ENCODE peak calls at places on chromosomes 1 and 21, in six cellular contexts. M, N, D, J, B and Y are unnamed samples.

GRCh38 chr1:40530735-40531380 is 579 bp upstream of the ZNF684 start:
- DNase-seq in B (peak), M (no peak), N (no peak), J (no peak), D (no peak), Y (no peak)

GRCh38 chr1:220786337-220787068 is at the start of gene MTARC1:
- DNase-seq in M (peak), D (peak), N (peak), J (peak), B (peak), Y (no peak)

GRCh38 chr1:171743014-171743870 is 1.4 kb upstream of the VAMP4 start:
- DNase-seq in N (peak), M (no peak), B (peak), D (no peak), J (no peak), Y (peak)

GRCh38 chr1:230827081-230827681 is 41.1 kb downstream of the C1orf198 start:
- DNase-seq in D (no peak), N (no peak), J (no peak), B (peak), M (no peak), Y (no peak)

GRCh38 chr21:44658913-44659595 is 1.3 kb downstream of the KRTAP12-3 start:
- DNase-seq in N (no peak), M (no peak), J (no peak), B (no peak), D (no peak), Y (no peak)

GRCh38 chr1:110134050-110134595 is 16.2 kb upstream of the SLC6A17 start:
- DNase-seq in D (no peak), M (no peak), N (no peak), B (no peak), J (no peak), Y (no peak)

GRCh38 chr1:86110451-86111129 is 46.0 kb downstream of the COL24A1 start:
- DNase-seq in D (no peak), B (no peak), J (no peak), N (no peak), M (no peak), Y (no peak)

GRCh38 chr1:53896673-53897229 is 2.8 kb downstream of the DIO1 start:
- DNase-seq in B (peak), M (no peak), J (no peak), N (peak), D (no peak), Y (peak)

GRCh38 chr1:198174297-198174696 is 17.5 kb downstream of the NEK7 start:
- DNase-seq in B (no peak), D (no peak), N (no peak), J (no peak), M (no peak), Y (no peak)

GRCh38 chr1:66415830-66416229 is 118.1 kb upstream of the SGIP1 start:
- DNase-seq in N (no peak), M (no peak), J (no peak), B (no peak), D (no peak), Y (no peak)

GRCh38 chr1:201561604-201562003 is 22.7 kb downstream of the NAV1 start:
- DNase-seq in D (no peak), J (no peak), M (no peak), N (peak), B (peak), Y (peak)